ENCODE peak calls at places on chromosomes 3 and 15, in five cellular contexts. One of them, this sample, is unnamed.

GRCh38 chr15:52658955-52659354 is 20.2 kb downstream of the ATOSA start:
- DNase-seq in IMR-90: no peak
- DNase-seq in breast epithelium: no peak
- DNase-seq in suprapubic skin: no peak
- DNase-seq in uterus: no peak
- DNase-seq in this sample: no peak

GRCh38 chr3:155497930-155498647 is 204.6 kb upstream of the STRIT1 start:
- DNase-seq in suprapubic skin: no peak
- DNase-seq in breast epithelium: no peak
- DNase-seq in uterus: no peak
- DNase-seq in IMR-90: peak; percentile 50
- DNase-seq in this sample: no peak

GRCh38 chr15:67188551-67189218 is 65.8 kb downstream of the AAGAB start:
- DNase-seq in IMR-90: peak; percentile 90
- DNase-seq in breast epithelium: no peak
- DNase-seq in uterus: peak; percentile 89
- DNase-seq in suprapubic skin: no peak
- DNase-seq in this sample: no peak

GRCh38 chr3:35592589-35593295 is 46.6 kb upstream of the ARPP21 start:
- DNase-seq in uterus: no peak
- DNase-seq in IMR-90: no peak
- DNase-seq in breast epithelium: no peak
- DNase-seq in suprapubic skin: no peak
- DNase-seq in this sample: no peak

GRCh38 chr3:97910931-97911351 is 61.3 kb downstream of the RIOX2 start:
- DNase-seq in suprapubic skin: no peak
- DNase-seq in uterus: no peak
- DNase-seq in breast epithelium: no peak
- DNase-seq in IMR-90: no peak
- DNase-seq in this sample: peak; percentile 54

GRCh38 chr15:81813215-81813614 is 232.6 kb downstream of the MEX3B start:
- DNase-seq in uterus: no peak
- DNase-seq in breast epithelium: no peak
- DNase-seq in IMR-90: no peak
- DNase-seq in suprapubic skin: no peak
- DNase-seq in this sample: no peak

GRCh38 chr15:41019174-41019573 is 65.9 kb downstream of the CHAC1 start:
- DNase-seq in suprapubic skin: no peak
- DNase-seq in uterus: no peak
- DNase-seq in IMR-90: no peak
- DNase-seq in breast epithelium: no peak
- DNase-seq in this sample: no peak

GRCh38 chr15:63236272-63236671 is 41.1 kb upstream of the APH1B start:
- DNase-seq in suprapubic skin: no peak
- DNase-seq in IMR-90: peak; percentile 92
- DNase-seq in uterus: no peak
- DNase-seq in breast epithelium: no peak
- DNase-seq in this sample: no peak

GRCh38 chr15:89673162-89673506 is 6.0 kb downstream of the PLIN1 start:
- DNase-seq in breast epithelium: no peak
- DNase-seq in suprapubic skin: no peak
- DNase-seq in IMR-90: no peak
- DNase-seq in uterus: no peak
- DNase-seq in this sample: no peak

GRCh38 chr15:70447927-70448698 is 315.2 kb downstream of the UACA start:
- DNase-seq in IMR-90: no peak
- DNase-seq in uterus: no peak
- DNase-seq in breast epithelium: no peak
- DNase-seq in suprapubic skin: no peak
- DNase-seq in this sample: no peak

GRCh38 chr15:49622561-49622960 is 1.7 kb downstream of the DTWD1 start:
- DNase-seq in uterus: no peak
- DNase-seq in suprapubic skin: no peak
- DNase-seq in breast epithelium: no peak
- DNase-seq in IMR-90: no peak
- DNase-seq in this sample: no peak

GRCh38 chr3:195386739-195387138 is 56.1 kb downstream of the ACAP2 start:
- DNase-seq in breast epithelium: no peak
- DNase-seq in uterus: no peak
- DNase-seq in suprapubic skin: no peak
- DNase-seq in IMR-90: no peak
- DNase-seq in this sample: no peak

GRCh38 chr3:60756231-60756630 is 495.0 kb downstream of the FHIT start:
- DNase-seq in suprapubic skin: no peak
- DNase-seq in uterus: no peak
- DNase-seq in IMR-90: no peak
- DNase-seq in breast epithelium: no peak
- DNase-seq in this sample: no peak

GRCh38 chr3:71408903-71409302 is 174.6 kb downstream of the FOXP1 start:
- DNase-seq in breast epithelium: no peak
- DNase-seq in suprapubic skin: no peak
- DNase-seq in uterus: no peak
- DNase-seq in IMR-90: no peak
- DNase-seq in this sample: no peak

GRCh38 chr15:65659502-65660052 is 37.8 kb downstream of the SLC24A1 start:
- DNase-seq in breast epithelium: no peak
- DNase-seq in suprapubic skin: no peak
- DNase-seq in uterus: no peak
- DNase-seq in IMR-90: no peak
- DNase-seq in this sample: no peak
- H3K27ac ChIP-seq in breast epithelium: no peak overlapping the region
- H3K27ac ChIP-seq in suprapubic skin: no peak overlapping the region
- H3K27ac ChIP-seq in uterus: no peak overlapping the region
- H3K27ac ChIP-seq in IMR-90: no peak overlapping the region
- H3K27ac ChIP-seq in this sample: no peak overlapping the region

GRCh38 chr15:45026646-45027045 is 3.7 kb downstream of the SORD start:
- DNase-seq in uterus: no peak
- DNase-seq in breast epithelium: no peak
- DNase-seq in suprapubic skin: no peak
- DNase-seq in IMR-90: no peak
- DNase-seq in this sample: no peak

GRCh38 chr15:45027220-45027619 is 4.2 kb downstream of the SORD start:
- DNase-seq in IMR-90: no peak
- DNase-seq in suprapubic skin: no peak
- DNase-seq in uterus: no peak
- DNase-seq in breast epithelium: no peak
- DNase-seq in this sample: no peak

GRCh38 chr15:45022871-45023658 is at the start of gene SORD:
- DNase-seq in suprapubic skin: peak; percentile 92
- DNase-seq in breast epithelium: peak; percentile 79
- DNase-seq in uterus: peak; percentile 86
- DNase-seq in IMR-90: peak; percentile 69
- DNase-seq in this sample: peak; percentile 95

GRCh38 chr15:45023659-45024320 is 795 bp downstream of the SORD start:
- DNase-seq in suprapubic skin: no peak
- DNase-seq in IMR-90: peak; percentile 5
- DNase-seq in uterus: no peak
- DNase-seq in breast epithelium: no peak
- DNase-seq in this sample: peak; percentile 42

DNA sequence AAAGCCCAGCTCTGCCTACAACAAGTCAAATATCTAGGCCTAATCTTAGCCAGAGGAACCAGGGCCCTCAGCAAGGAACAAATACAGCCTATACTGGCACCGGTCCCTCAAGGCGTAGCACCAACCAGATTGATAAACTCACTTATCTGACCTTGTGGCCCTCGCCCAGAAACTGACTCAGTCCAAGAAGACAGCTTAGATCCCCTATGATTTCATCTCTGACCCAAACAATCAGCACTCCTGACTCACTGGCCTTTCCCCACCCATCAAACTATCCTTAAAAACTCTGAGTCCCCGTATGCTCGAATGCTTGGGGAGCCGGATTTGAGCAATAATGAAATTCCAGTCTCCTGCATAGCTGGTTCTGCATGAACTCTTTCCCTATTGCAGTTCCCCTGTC is 1.7 kb upstream of the SORD start:
- DNase-seq in uterus: no peak
- DNase-seq in IMR-90: peak; percentile 32
- DNase-seq in suprapubic skin: no peak
- DNase-seq in breast epithelium: no peak
- DNase-seq in this sample: peak; percentile 95
- TF ChIP-seq POLR2A in uterus: no peak
- TF ChIP-seq POLR2A in IMR-90: no peak
- TF ChIP-seq POLR2A in suprapubic skin: no peak
- TF ChIP-seq POLR2A in breast epithelium: no peak
- TF ChIP-seq POLR2A in this sample: no peak

DNA sequence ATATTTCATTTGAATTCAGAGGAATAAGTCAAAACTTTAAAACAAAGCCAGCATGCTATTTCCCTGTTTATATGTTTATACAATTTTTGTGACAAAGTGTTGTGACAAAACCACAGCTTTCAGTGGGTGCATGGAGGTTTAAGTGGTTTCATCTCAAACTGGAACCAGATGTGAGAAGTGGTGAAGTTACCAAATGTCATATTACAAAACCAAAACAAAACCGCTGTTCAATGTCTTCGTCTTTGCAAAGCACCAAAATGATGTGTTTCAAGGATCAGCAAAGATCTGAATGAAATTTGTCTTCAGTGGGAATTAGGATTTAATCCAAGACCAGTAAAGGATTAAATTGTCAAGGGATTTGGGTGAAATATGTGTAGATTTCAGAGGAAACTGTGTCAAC is 59.3 kb upstream of the OSTN start:
- DNase-seq in suprapubic skin: no peak
- DNase-seq in breast epithelium: no peak
- DNase-seq in uterus: no peak
- DNase-seq in IMR-90: no peak
- DNase-seq in this sample: no peak
- H3K4me3 ChIP-seq in suprapubic skin: no peak overlapping the region
- H3K4me3 ChIP-seq in breast epithelium: no peak overlapping the region
- H3K4me3 ChIP-seq in uterus: no peak overlapping the region
- H3K4me3 ChIP-seq in IMR-90: no peak overlapping the region
- H3K4me3 ChIP-seq in this sample: no peak overlapping the region

GRCh38 chr15:95558916-95559315 is 771.6 kb upstream of the NR2F2 start:
- DNase-seq in breast epithelium: no peak
- DNase-seq in suprapubic skin: no peak
- DNase-seq in uterus: no peak
- DNase-seq in IMR-90: peak; percentile 40
- DNase-seq in this sample: no peak

GRCh38 chr15:95556866-95557225 is 773.7 kb upstream of the NR2F2 start:
- DNase-seq in uterus: no peak
- DNase-seq in breast epithelium: no peak
- DNase-seq in IMR-90: no peak
- DNase-seq in suprapubic skin: no peak
- DNase-seq in this sample: no peak

GRCh38 chr15:95556225-95556624 is 774.3 kb upstream of the NR2F2 start:
- DNase-seq in breast epithelium: no peak
- DNase-seq in IMR-90: peak; percentile 50
- DNase-seq in uterus: no peak
- DNase-seq in suprapubic skin: no peak
- DNase-seq in this sample: no peak

GRCh38 chr15:95558131-95558530 is 772.4 kb upstream of the NR2F2 start:
- DNase-seq in uterus: no peak
- DNase-seq in suprapubic skin: no peak
- DNase-seq in IMR-90: peak; percentile 39
- DNase-seq in breast epithelium: no peak
- DNase-seq in this sample: no peak

GRCh38 chr15:95557226-95558046 is 773.1 kb upstream of the NR2F2 start:
- DNase-seq in uterus: peak; percentile 53
- DNase-seq in suprapubic skin: no peak
- DNase-seq in IMR-90: peak; percentile 95
- DNase-seq in breast epithelium: no peak
- DNase-seq in this sample: peak; percentile 57
- H3K27ac ChIP-seq in uterus: peak overlapping the region; percentile 47
- H3K27ac ChIP-seq in suprapubic skin: no peak overlapping the region
- H3K27ac ChIP-seq in IMR-90: peak overlapping the region; percentile 70
- H3K27ac ChIP-seq in breast epithelium: peak overlapping the region; percentile 27
- H3K27ac ChIP-seq in this sample: peak overlapping the region; percentile 19

DNA sequence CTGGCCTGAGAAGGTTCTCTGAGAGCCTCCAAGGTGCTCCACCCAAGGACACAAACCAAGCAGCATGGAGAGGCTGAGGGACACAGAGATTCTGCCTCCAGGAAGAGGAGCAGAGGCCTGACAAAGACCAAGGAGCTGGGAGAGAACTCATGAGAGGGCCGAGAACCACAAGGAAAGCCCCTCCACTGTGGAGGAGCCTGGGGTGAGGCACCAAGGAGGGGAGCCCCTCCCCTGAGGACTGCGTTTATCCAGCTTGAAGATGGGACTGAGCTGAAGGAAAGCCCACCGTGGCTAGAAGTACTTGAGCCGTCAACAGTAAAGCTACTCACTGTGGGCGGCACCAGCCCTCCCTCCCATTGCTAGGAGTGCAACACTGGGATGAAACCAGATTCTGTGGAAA is 63.1 kb upstream of the MEF2A start:
- DNase-seq in uterus: no peak
- DNase-seq in IMR-90: no peak
- DNase-seq in breast epithelium: no peak
- DNase-seq in suprapubic skin: no peak
- DNase-seq in this sample: no peak
- TF ChIP-seq POLR2A in uterus: no peak
- TF ChIP-seq POLR2A in IMR-90: no peak
- TF ChIP-seq POLR2A in breast epithelium: no peak
- TF ChIP-seq POLR2A in suprapubic skin: no peak
- TF ChIP-seq POLR2A in this sample: no peak

DNA sequence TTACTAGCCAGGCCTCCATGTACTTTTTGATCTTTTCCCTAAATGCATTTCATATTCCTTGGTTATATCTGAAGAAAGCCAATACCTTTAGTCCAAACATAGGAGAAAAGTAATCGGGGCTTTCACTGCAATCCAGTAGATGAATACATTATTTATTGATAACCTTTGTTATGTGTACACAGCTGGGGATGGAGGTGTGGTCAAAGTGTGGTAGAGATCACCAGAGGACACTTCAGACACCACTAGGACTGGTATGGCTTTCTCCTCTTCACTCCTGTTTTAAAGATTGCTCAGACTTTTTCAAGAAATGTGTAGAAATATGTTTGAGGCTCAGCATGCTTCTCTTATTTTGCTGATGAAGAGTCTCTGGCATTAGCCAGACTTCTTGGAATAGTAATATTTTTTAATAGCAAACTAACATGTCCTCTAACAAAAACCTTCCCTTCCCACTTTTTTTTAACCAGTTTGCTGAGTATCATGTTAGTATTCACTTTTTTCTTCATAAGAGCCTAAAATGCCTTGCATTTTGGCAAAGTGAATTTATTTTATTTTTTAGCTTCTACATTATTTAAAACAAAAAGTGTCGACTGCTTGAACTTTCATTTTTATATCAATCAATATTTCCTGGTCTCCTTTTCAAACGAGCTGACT is 65.6 kb upstream of the MBNL1 start:
- DNase-seq in breast epithelium: no peak
- DNase-seq in uterus: no peak
- DNase-seq in suprapubic skin: no peak
- DNase-seq in IMR-90: no peak
- DNase-seq in this sample: no peak
- H3K4me3 ChIP-seq in breast epithelium: peak overlapping the region; percentile 6
- H3K4me3 ChIP-seq in uterus: peak overlapping the region; percentile 24
- H3K4me3 ChIP-seq in suprapubic skin: peak overlapping the region; percentile 31
- H3K4me3 ChIP-seq in IMR-90: no peak overlapping the region
- H3K4me3 ChIP-seq in this sample: peak overlapping the region; percentile 20

This sample was measured in adrenal gland.